ENCODE peak calls at places on chromosomes 4 and X, in four cellular contexts. N is HepG2, P is upper lobe of left lung, I is GM12878. S is an unnamed sample.

GRCh38 chrX:46574941-46575381 is 1.4 kb downstream of the CHST7 start:
- ATAC-seq in N (no peak), P (peak), I (peak), S (no peak)

GRCh38 chrX:154990496-154990895 is 32.0 kb downstream of the F8 start:
- ATAC-seq in N (no peak), P (no peak), I (peak), S (no peak)

GRCh38 chr4:159856451-159856850 is 753.6 kb downstream of the RAPGEF2 start:
- ATAC-seq in N (no peak), P (no peak), I (no peak), S (no peak)

GRCh38 chr4:142164767-142165500 is 528.6 kb downstream of the IL15 start:
- ATAC-seq in N (no peak), P (no peak), I (peak), S (no peak)

GRCh38 chr4:129614581-129614980 is 518.6 kb downstream of the C4orf33 start:
- ATAC-seq in N (no peak), P (no peak), I (no peak), S (no peak)

GRCh38 chr4:89298788-89299152 is 8.8 kb downstream of the GPRIN3 start:
- ATAC-seq in N (no peak), P (peak), I (peak), S (no peak)

GRCh38 chr4:143486314-143486713 is 27.2 kb upstream of the SMARCA5 start:
- ATAC-seq in N (no peak), P (no peak), I (no peak), S (no peak)

GRCh38 chr4:121554377-121554776 is 142.4 kb downstream of the ANXA5 start:
- ATAC-seq in N (no peak), P (peak), I (no peak), S (no peak)

GRCh38 chrX:40471965-40472648 is 108.7 kb upstream of the ATP6AP2 start:
- ATAC-seq in N (peak), P (peak), I (peak), S (peak)

DNA sequence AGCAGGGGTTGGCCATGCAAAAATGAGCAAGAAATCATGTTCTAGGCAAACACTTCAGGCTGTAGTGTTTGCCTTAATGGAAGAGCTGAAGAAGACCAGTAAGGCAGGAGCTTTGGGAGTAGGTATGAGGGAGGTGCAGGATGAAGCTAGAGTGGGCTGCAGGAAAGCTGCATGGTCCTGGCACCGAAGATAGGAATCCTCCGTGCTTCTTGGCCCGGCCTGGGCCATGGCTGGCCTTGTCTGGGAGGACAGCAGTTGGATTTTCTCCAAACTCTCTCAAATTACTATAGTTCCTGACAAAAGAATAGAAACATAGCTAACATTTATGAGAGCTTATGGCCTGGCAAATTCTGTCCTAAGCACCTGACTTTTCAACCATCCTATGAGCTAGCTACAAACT is 116.5 kb downstream of the UCHL1 start:
- ATAC-seq in N (no peak), P (no peak), I (no peak), S (no peak)
- TF ChIP-seq EP300 in N (no peak), P (no peak), I (no peak), S (no peak)

DNA sequence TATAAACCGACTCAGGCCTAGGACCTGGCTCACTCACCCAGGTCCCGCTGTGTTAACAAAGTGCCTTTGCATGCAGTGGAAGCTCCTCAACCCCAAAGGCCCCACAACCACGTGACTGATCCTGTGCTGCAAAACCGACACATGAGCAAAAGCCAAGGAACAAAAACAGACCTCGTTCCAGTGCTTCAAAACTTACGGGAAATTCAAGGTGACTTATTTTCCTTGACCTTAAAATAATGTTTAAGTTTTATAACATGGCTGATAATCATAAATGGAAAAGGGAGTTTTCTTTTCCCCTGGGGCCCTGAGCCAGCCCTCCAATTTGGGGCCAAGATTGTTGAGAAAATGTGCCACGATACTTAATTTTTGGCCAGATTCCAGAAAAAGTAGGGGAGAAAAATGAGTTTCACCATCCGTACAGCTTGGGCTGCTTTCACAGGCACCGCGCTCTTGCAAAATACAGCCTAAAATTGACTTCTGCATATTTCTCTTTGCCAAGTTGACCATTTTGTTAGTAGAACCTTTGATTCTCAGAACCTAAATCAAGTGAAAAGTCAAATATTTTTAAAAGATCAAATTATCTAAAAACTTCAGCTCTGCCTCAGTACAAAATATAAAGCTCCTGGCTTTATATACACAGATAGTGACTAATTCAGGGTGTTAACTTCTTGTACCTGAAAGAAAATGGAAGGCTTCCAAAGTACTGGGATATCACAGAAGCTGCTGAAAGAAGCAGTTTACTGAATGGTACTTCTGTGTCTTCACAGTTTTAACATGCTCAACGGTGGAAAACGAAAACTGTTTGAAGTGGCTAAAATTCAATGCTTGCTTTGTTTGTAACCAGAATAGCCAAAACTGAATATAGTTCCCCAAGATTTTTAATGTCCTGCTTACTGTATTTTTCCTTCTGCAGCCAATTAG is 93.8 kb downstream of the APBB2 start:
- ATAC-seq in N (no peak), P (peak), I (no peak), S (peak)
- H3K27ac ChIP-seq in N (no peak), P (peak), I (no peak), S (peak)

DNA sequence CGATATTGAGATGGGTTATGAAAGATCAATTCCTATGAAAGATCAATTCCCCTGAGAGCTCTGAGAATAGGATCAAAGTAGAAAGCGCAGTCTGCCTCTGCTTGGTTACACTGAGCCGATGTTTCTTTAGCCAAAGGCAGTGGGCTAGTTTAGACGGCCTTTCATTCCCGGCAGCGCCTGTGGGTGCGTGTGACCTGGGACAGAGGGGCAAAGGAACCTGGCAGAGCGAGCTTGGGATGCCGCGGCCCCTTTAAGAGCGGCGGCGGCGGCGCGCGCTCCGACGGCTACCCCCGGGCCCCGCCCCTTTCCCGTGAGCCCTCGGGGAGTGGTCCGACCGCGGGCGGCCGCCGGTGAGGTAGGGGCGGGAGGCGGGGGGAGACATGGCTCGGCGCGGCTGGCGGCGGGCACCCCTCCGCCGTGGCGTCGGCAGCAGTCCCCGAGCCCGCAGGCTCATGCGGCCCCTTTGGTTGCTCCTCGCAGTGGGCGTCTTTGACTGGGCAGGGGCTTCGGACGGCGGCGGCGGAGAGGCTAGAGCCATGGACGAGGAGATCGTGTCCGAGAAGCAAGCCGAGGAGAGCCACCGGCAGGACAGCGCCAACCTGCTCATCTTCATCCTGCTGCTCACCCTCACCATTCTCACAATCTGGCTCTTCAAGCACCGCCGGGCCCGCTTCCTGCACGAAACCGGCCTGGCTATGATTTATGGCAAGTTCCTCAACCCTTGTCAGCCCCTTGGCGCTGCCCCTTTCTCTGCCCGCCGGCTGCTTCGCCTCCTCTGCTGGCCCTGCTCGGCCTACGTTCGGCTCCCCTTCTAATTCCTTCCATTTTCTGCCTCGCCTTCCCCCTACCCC is at the start of gene SLC9A6:
- ATAC-seq in N (peak), P (peak), I (peak), S (peak)
- TF ChIP-seq POLR2A in N (peak), P (peak), I (peak), S (peak)

DNA sequence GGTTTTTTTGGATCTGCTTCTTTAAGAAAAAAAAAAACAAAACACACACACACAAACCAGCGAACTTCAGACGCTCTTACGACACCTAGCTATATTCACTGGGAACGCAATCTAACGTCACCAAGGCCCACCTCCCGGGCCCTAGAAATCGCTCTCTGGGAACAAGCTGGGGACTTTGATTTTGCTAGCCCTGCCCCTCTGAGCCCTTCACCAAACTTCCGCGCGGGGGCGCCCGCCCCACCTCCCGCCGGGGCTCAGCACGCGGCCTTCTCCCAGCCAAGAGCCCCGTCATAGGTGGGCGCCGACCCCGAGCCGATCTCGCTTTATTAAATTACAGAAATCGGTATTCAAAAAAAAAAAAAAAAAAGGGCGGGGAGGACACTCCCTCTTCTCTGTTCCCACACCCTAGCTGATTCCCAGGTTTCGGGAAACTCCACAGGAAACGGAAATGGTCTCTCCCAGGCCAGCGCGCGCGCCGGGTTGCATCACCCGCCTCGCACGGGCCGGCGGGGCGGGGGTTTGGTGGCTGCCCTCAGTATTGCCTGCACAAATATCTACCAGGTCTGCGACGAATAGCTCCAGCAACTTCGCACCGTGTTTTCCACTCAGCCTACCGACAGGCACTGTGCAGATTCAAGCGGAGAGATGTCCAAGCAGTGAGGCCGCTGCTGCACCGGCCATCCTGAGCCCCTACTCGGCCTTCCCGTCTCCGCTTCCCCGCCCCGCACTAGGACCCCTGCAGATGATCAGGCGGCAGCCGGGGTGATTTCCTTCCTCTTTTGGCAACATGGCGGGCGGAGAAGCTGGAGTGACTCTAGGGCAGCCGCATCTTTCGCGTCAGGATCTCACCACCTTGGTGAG is at the start of gene EIF2S3:
- ATAC-seq in N (peak), P (peak), I (peak), S (peak)
- TF ChIP-seq EP300 in N (no peak), P (peak), I (peak), S (no peak)

GRCh38 chr4:150308824-150309472 is 230.7 kb downstream of the DCLK2 start:
- ATAC-seq in N (no peak), P (no peak), I (no peak), S (no peak)

GRCh38 chr4:150306719-150307118 is 228.5 kb downstream of the DCLK2 start:
- ATAC-seq in N (no peak), P (no peak), I (no peak), S (no peak)

GRCh38 chr4:150310159-150310895 is 232.1 kb downstream of the DCLK2 start:
- ATAC-seq in N (no peak), P (no peak), I (no peak), S (no peak)

GRCh38 chr4:150302553-150302952 is 224.3 kb downstream of the DCLK2 start:
- ATAC-seq in N (peak), P (peak), I (no peak), S (peak)

DNA sequence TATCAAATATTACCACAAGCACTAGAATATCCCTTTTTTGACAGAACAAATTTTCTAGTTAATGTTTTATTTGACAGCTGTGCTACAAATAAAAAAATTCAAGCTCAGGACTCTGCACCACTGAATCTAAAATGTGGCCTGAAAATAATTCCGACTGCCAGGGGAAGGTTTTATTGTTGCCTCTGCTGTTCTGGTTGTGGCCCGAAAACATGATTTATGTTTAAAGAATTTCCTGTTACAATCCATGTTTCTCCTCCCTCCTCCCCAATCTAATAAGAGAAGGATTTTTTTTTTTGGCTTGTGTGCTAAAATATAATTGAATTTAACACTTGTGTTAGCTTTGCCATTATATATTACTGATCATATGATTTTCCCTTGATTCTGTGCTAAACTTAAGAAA is 227.8 kb downstream of the DCLK2 start:
- ATAC-seq in N (no peak), P (no peak), I (no peak), S (no peak)
- H3K27ac ChIP-seq in N (no peak), P (no peak), I (no peak), S (no peak)

GRCh38 chr4:91298156-91298700 is 1005.5 kb upstream of the GRID2 start:
- ATAC-seq in N (no peak), P (no peak), I (no peak), S (no peak)
- TF ChIP-seq POLR2A in N (no peak), P (no peak), I (no peak), S (no peak)

GRCh38 chr4:184854673-184855072 is 28.9 kb upstream of the ACSL1 start:
- ATAC-seq in N (no peak), P (peak), I (peak), S (no peak)
- TF ChIP-seq EP300 in N (no peak), P (peak), I (no peak), S (no peak)

GRCh38 chr4:138909605-138910004 is 106.0 kb upstream of the NOCT start:
- ATAC-seq in N (no peak), P (no peak), I (no peak), S (no peak)
- H3K27ac ChIP-seq in N (no peak), P (peak), I (no peak), S (peak)

DNA sequence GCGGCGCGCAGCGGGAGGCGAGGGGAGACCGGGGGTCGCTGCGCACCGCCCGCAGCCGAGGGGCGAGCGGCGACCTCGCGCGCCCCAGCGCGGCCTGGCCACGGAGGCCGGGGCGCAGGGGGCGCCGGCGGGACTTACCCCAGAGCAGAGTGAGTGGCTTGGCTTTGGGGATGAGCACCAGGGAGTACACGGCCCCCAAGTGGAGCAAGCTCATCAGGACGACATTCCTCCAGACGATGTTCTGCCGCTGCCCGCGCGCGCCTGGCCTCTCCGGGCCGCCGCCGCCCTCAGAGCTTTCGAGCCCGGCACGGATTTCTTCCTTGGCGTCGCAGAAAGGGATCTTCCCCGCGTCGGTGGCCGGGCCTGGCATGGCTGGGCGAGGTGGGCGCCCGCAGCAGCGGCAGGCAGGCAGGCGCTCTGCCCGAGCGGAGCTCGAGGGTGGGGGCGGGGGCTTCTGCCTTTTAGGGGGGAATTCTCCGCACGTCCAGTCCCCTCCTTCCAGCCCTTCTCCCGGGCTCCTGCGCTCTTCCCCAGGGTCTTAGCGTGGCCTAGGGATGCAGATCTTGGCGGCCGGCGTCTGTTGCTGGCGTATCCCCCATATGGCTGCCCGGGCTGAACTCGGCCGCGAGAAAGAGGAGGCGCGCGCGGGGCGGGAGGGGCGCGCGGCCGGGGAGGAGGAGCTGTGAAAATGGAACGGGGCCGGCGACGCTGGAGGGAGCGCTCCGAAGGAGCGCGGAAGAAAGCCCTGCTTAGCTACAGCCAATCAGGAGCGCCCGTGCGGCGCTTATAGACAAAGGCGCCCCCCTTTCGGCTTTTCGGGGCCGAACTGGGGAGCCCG is at the start of gene SCD5:
- ATAC-seq in N (peak), P (peak), I (peak), S (peak)
- TF ChIP-seq POLR2A in N (no peak), P (no peak), I (peak), S (no peak)

GRCh38 chr4:52366625-52367024 is 292.5 kb downstream of the USP46 start:
- ATAC-seq in N (no peak), P (no peak), I (no peak), S (no peak)
- TF ChIP-seq EP300 in N (no peak), P (no peak), I (no peak), S (no peak)